ENCODE peak calls at places on chromosomes 3 and 15, in five cellular contexts. One of them, this sample, is unnamed.

GRCh38 chr3:195884691-195885035 is 23.7 kb downstream of the TNK2 start:
- DNase-seq in mucosa of gallbladder: no peak
- DNase-seq in Peyer's patch: no peak
- DNase-seq in HS-5: no peak
- DNase-seq in lung: no peak
- DNase-seq in this sample: no peak

GRCh38 chr3:46867550-46867898 is 4.3 kb upstream of the MYL3 start:
- DNase-seq in mucosa of gallbladder: peak
- DNase-seq in Peyer's patch: peak
- DNase-seq in HS-5: no peak
- DNase-seq in lung: peak
- DNase-seq in this sample: no peak

GRCh38 chr3:177676947-177677587 is 479.8 kb upstream of the TBL1XR1 start:
- DNase-seq in mucosa of gallbladder: no peak
- DNase-seq in Peyer's patch: no peak
- DNase-seq in HS-5: no peak
- DNase-seq in lung: peak
- DNase-seq in this sample: peak

GRCh38 chr3:195580733-195581443 is 2.9 kb downstream of the APOD start:
- DNase-seq in mucosa of gallbladder: no peak
- DNase-seq in Peyer's patch: no peak
- DNase-seq in HS-5: no peak
- DNase-seq in lung: no peak
- DNase-seq in this sample: no peak

GRCh38 chr3:141476033-141476432 is 10.8 kb upstream of the RASA2 start:
- DNase-seq in mucosa of gallbladder: no peak
- DNase-seq in Peyer's patch: peak
- DNase-seq in HS-5: no peak
- DNase-seq in lung: no peak
- DNase-seq in this sample: no peak

GRCh38 chr3:88151358-88151757 is 1.6 kb downstream of the C3orf38 start:
- DNase-seq in mucosa of gallbladder: no peak
- DNase-seq in Peyer's patch: no peak
- DNase-seq in HS-5: no peak
- DNase-seq in lung: no peak
- DNase-seq in this sample: no peak

GRCh38 chr3:42515391-42515916 is 13.0 kb downstream of the VIPR1 start:
- DNase-seq in mucosa of gallbladder: peak
- DNase-seq in Peyer's patch: peak
- DNase-seq in HS-5: no peak
- DNase-seq in lung: no peak
- DNase-seq in this sample: no peak

GRCh38 chr15:89097313-89097712 is 9.1 kb downstream of the ABHD2 start:
- DNase-seq in mucosa of gallbladder: no peak
- DNase-seq in Peyer's patch: no peak
- DNase-seq in HS-5: no peak
- DNase-seq in lung: no peak
- DNase-seq in this sample: no peak

GRCh38 chr15:70788114-70789049 is 25.0 kb upstream of the UACA start:
- DNase-seq in mucosa of gallbladder: peak
- DNase-seq in Peyer's patch: peak
- DNase-seq in HS-5: peak
- DNase-seq in lung: no peak
- DNase-seq in this sample: no peak

GRCh38 chr3:31379598-31379997 is 153.1 kb upstream of the STT3B start:
- DNase-seq in mucosa of gallbladder: no peak
- DNase-seq in Peyer's patch: no peak
- DNase-seq in HS-5: no peak
- DNase-seq in lung: no peak
- DNase-seq in this sample: no peak

GRCh38 chr3:147661916-147662315 is 252.8 kb downstream of the ZIC1 start:
- DNase-seq in mucosa of gallbladder: no peak
- DNase-seq in Peyer's patch: no peak
- DNase-seq in HS-5: no peak
- DNase-seq in lung: no peak
- DNase-seq in this sample: no peak

GRCh38 chr3:43693594-43693993 is 2.9 kb downstream of the ABHD5 start:
- DNase-seq in mucosa of gallbladder: no peak
- DNase-seq in Peyer's patch: no peak
- DNase-seq in HS-5: no peak
- DNase-seq in lung: no peak
- DNase-seq in this sample: no peak

GRCh38 chr15:75646944-75647364 is 758 bp upstream of the SNX33 start:
- DNase-seq in mucosa of gallbladder: no peak
- DNase-seq in Peyer's patch: peak
- DNase-seq in HS-5: no peak
- DNase-seq in lung: no peak
- DNase-seq in this sample: peak

GRCh38 chr3:186152889-186153292 is 44.0 kb upstream of the ETV5 start:
- DNase-seq in mucosa of gallbladder: no peak
- DNase-seq in Peyer's patch: no peak
- DNase-seq in HS-5: no peak
- DNase-seq in lung: no peak
- DNase-seq in this sample: no peak

GRCh38 chr3:101848326-101848725 is 988 bp upstream of the NFKBIZ start:
- DNase-seq in mucosa of gallbladder: no peak
- DNase-seq in Peyer's patch: no peak
- DNase-seq in HS-5: no peak
- DNase-seq in lung: no peak
- DNase-seq in this sample: no peak

GRCh38 chr15:74750759-74751158 is 2.1 kb downstream of the CYP1A2 start:
- DNase-seq in mucosa of gallbladder: no peak
- DNase-seq in Peyer's patch: no peak
- DNase-seq in HS-5: no peak
- DNase-seq in lung: no peak
- DNase-seq in this sample: peak

GRCh38 chr3:71308836-71309235 is 274.7 kb downstream of the FOXP1 start:
- DNase-seq in mucosa of gallbladder: no peak
- DNase-seq in Peyer's patch: no peak
- DNase-seq in HS-5: no peak
- DNase-seq in lung: no peak
- DNase-seq in this sample: no peak

GRCh38 chr3:171495413-171495812 is 35.2 kb upstream of the TNIK start:
- DNase-seq in mucosa of gallbladder: no peak
- DNase-seq in Peyer's patch: no peak
- DNase-seq in HS-5: no peak
- DNase-seq in lung: no peak
- DNase-seq in this sample: no peak

GRCh38 chr3:24101676-24102168 is 156.6 kb downstream of the NR1D2 start:
- DNase-seq in mucosa of gallbladder: no peak
- DNase-seq in Peyer's patch: no peak
- DNase-seq in HS-5: no peak
- DNase-seq in lung: no peak
- DNase-seq in this sample: no peak

GRCh38 chr15:69692342-69692741 is 239.7 kb downstream of the RPLP1 start:
- DNase-seq in mucosa of gallbladder: no peak
- DNase-seq in Peyer's patch: no peak
- DNase-seq in HS-5: no peak
- DNase-seq in lung: no peak
- DNase-seq in this sample: no peak

GRCh38 chr3:33787328-33788009 is 11.0 kb upstream of the PDCD6IP start:
- DNase-seq in mucosa of gallbladder: peak
- DNase-seq in Peyer's patch: peak
- DNase-seq in HS-5: no peak
- DNase-seq in lung: peak
- DNase-seq in this sample: peak

GRCh38 chr15:55357774-55358173 is 38.8 kb downstream of the PIGB start:
- DNase-seq in mucosa of gallbladder: no peak
- DNase-seq in Peyer's patch: no peak
- DNase-seq in HS-5: peak
- DNase-seq in lung: no peak
- DNase-seq in this sample: no peak

GRCh38 chr15:71440479-71441071 is 325.3 kb downstream of the THSD4 start:
- DNase-seq in mucosa of gallbladder: no peak
- DNase-seq in Peyer's patch: no peak
- DNase-seq in HS-5: peak
- DNase-seq in lung: no peak
- DNase-seq in this sample: peak

GRCh38 chr3:195259564-195260285 is 11.2 kb downstream of the XXYLT1 start:
- DNase-seq in mucosa of gallbladder: peak
- DNase-seq in Peyer's patch: peak
- DNase-seq in HS-5: no peak
- DNase-seq in lung: peak
- DNase-seq in this sample: peak

GRCh38 chr3:32675650-32676049 is 9.3 kb upstream of the CNOT10 start:
- DNase-seq in mucosa of gallbladder: no peak
- DNase-seq in Peyer's patch: no peak
- DNase-seq in HS-5: no peak
- DNase-seq in lung: no peak
- DNase-seq in this sample: no peak

GRCh38 chr15:59703979-59704796 is 15.1 kb upstream of the BNIP2 start:
- DNase-seq in mucosa of gallbladder: no peak
- DNase-seq in Peyer's patch: no peak
- DNase-seq in HS-5: no peak
- DNase-seq in lung: no peak
- DNase-seq in this sample: no peak

This sample was measured in neural progenitor cell.